ENCODE peak calls at places on chromosomes 2 and 18, in ten cellular contexts. V is adrenal gland, U is K562, T is IMR-90, G is heart left ventricle, Y is neural progenitor cell, J is cardiac muscle cell, R is PC-3, K is tibial artery, M is pancreas. P is an unnamed sample. For H3K27me3 and H3K9me3, the result is how much of the 10 kb centered on the place peaks cover.

GRCh38 chr2:72921088-72921851 is 4.0 kb downstream of the EMX1 start:
- DNase-seq in K (no peak), M (no peak), Y (no peak), U (no peak), V (no peak), T (no peak), G (no peak), J (no peak), R (no peak), P (no peak)

GRCh38 chr18:34807106-34807796 is 97.2 kb downstream of the DTNA start:
- DNase-seq in Y (peak), V (no peak), K (no peak), T (no peak), M (no peak), J (no peak), G (no peak), U (no peak), R (peak), P (no peak)

GRCh38 chr2:37583402-37583801 is 88.0 kb downstream of the CDC42EP3 start:
- DNase-seq in G (no peak), U (no peak), V (no peak), T (no peak), J (no peak), K (no peak), R (no peak), M (no peak), Y (no peak), P (no peak)

GRCh38 chr2:98282109-98282508 is 64.1 kb upstream of the CNGA3 start:
- DNase-seq in G (no peak), R (peak), V (no peak), Y (no peak), J (no peak), T (no peak), U (no peak), K (no peak), M (no peak), P (no peak)

GRCh38 chr18:78073275-78073674 is 823.6 kb downstream of the GALR1 start:
- DNase-seq in J (no peak), Y (peak), R (peak), K (no peak), M (no peak), V (no peak), U (no peak), T (no peak), G (no peak), P (no peak)

GRCh38 chr2:34991508-34992274 is 1363.9 kb upstream of the CRIM1 start:
- DNase-seq in M (no peak), U (no peak), V (no peak), T (no peak), G (no peak), J (no peak), R (no peak), K (no peak), Y (no peak), P (no peak)

GRCh38 chr2:106970471-106971261 is 84.7 kb upstream of the ST6GAL2 start:
- DNase-seq in G (no peak), T (peak), R (peak), U (no peak), Y (no peak), J (no peak), V (no peak), K (no peak), M (no peak), P (no peak)

GRCh38 chr2:158321264-158321663 is 135.3 kb downstream of the CCDC148 start:
- DNase-seq in V (no peak), Y (no peak), R (peak), M (no peak), G (no peak), U (peak), K (no peak), J (peak), T (peak), P (no peak)

GRCh38 chr2:50620783-50621182 is 411.1 kb downstream of the NRXN1 start:
- DNase-seq in V (no peak), U (no peak), R (no peak), G (no peak), T (no peak), Y (no peak), K (no peak), M (no peak), J (no peak), P (no peak)

DNA sequence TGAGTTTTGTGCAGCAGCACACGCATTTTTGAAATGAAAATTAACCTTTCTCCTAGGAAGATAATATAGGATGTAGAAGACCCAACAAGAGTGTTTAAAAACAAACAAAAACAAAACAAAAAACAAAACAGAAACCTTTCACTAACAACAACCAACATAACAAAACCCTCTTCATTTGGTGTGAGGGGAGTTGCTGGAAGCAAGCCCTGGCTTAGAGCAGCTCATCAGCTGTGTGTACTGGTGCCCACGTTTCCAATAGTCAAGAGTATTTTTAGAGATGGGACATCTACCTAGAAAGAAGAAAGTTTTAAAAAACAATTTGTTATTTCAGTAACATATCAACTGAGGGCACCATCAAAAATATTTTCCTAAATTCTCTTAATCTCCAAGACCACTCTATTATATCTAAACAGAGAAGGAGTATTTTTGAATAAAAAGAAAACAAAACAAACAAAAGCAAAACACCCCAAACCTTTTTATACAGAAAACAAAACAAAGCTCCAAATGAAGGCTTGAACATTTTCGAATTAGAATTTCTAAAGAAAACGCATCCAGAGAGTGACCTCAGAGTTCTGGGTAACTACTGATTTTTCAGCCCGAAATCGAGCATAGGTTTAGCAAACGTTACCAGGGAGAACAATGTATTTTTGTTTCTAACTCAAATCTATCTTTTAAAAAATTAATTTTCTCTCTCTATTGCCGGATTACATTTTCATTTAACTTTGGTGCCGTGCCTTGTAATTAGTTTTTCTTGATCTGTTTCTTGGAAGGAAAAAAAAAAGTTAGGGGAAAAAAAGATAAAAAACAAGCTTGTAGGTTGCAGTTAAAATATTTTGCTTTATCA is 134.6 kb downstream of the INSIG2 start:
- DNase-seq in R (no peak), J (no peak), U (no peak), T (no peak), M (no peak), V (no peak), K (no peak), G (no peak), Y (peak), P (no peak)
- H3K27me3 ChIP-seq in R (under half), J (under half), U (under half), T (under half), M (under half), V (half or more), K (half or more), G (half or more), Y (half or more), P (half or more)

GRCh38 chr18:72273025-72273424 is 271.1 kb downstream of the CBLN2 start:
- DNase-seq in U (no peak), G (no peak), Y (no peak), T (no peak), R (no peak), K (no peak), M (no peak), J (no peak), V (no peak), P (no peak)
- H3K9me3 ChIP-seq in U (under half), G (under half), Y (under half), T (under half), R (under half), K (under half), M (under half), J (under half), V (under half), P (under half)

GRCh38 chr2:178860551-178860950 is 53.3 kb upstream of the TTN start:
- DNase-seq in G (peak), T (no peak), Y (no peak), J (no peak), K (peak), V (peak), M (peak), R (no peak), U (no peak), P (no peak)
- TF ChIP-seq CTCF in G (peak), T (no peak), Y (no peak), J (peak), K (peak), V (peak), M (no peak), R (no peak), U (no peak), P (peak)

DNA sequence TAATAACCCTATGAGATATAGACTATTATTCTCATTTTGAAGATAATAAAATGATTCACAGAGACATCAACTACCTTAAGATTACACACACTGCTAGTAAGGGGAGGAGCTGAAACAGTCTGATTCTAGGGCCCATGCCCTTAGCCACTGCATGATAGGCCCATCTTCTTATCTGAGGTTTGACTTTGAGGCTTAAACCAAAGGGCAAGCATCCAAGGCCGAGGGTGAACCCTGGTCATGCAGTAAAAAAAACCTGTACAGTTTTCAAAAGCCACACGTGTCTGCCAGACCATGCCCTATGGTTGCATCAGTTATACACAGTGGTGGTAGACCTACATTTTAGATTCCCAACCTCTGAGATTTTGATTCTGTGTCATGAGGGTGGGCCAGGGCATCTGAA is 44.8 kb downstream of the POLE4 start:
- DNase-seq in K (no peak), T (no peak), Y (no peak), U (no peak), M (no peak), J (no peak), G (no peak), R (no peak), V (no peak), P (no peak)
- H3K27me3 ChIP-seq in K (under half), T (under half), Y (under half), U (under half), M (under half), J (under half), G (under half), R (under half), V (under half), P (under half)

DNA sequence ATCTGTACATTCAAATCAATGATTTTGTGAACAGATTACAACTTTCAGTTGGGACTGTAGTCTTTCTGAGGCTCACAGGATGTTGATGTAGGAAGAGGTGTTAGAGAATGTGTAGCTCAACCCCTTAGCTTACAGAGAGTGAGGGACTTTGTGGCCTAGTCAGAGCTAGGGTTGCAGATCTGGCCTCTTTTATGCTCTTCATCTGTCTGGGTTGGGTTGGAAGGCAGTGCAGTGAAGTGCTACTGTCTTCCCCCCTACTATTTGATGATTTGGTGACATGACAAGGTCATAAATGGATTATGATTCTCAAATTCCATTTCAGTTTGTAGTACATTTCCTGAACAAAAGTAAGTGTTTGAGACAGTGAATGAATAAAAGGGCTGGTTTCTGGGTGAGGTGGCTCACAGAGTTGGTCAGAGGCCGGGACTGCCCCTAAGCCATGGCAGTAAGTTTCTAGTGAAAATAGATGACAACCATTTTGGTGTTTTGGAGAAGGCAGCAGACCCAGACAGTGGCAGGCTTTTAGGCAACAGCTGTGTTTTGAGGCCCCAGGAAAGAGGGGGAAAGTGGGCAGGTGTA is 21.6 kb downstream of the MAP4K4 start:
- DNase-seq in T (peak), R (peak), K (no peak), U (no peak), Y (no peak), J (no peak), G (no peak), M (no peak), V (no peak), P (no peak)
- H3K9me3 ChIP-seq in T (under half), R (under half), K (under half), U (under half), Y (under half), J (under half), G (under half), M (under half), V (under half), P (under half)

GRCh38 chr2:222693837-222694236 is 22.4 kb downstream of the MOGAT1 start:
- DNase-seq in V (no peak), T (no peak), U (no peak), G (no peak), M (no peak), Y (no peak), R (peak), J (no peak), K (no peak), P (no peak)
- TF ChIP-seq CTCF in V (no peak), T (peak), U (no peak), G (no peak), M (no peak), Y (peak), R (peak), J (peak), K (no peak), P (peak)

DNA sequence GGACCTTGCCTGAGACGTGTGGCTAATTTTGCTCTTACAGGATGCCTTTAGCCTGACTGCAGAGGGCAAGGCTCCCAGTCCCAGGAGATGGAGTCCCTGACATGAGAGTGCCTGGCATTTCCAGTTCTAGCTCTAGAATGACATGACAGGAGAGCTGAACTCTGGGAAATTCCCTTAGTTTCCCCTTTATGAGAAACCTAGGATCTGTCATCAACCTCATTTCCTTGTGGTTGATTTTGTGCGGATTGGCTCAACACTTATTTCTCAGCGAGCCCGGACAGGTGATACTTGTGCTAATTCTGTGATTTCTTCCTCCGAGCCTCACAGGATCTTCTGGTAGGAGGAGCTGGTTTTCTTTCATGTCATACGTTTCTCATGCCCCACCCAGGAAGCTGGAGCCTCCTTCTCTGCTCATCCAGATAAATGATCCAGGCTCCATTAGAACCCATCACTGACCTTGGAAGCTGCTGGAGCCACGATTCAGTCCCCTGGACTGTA is at the start of gene IL36G:
- DNase-seq in Y (no peak), K (no peak), T (no peak), V (no peak), U (no peak), J (no peak), G (no peak), M (no peak), R (no peak), P (no peak)
- H3K27me3 ChIP-seq in Y (under half), K (under half), T (under half), V (under half), U (under half), J (under half), G (under half), M (under half), R (under half), P (half or more)

GRCh38 chr2:83238111-83238510 is 1221.0 kb downstream of the SUCLG1 start:
- DNase-seq in K (no peak), G (no peak), Y (no peak), R (no peak), U (no peak), V (no peak), T (no peak), M (no peak), J (no peak), P (no peak)
- H3K9me3 ChIP-seq in K (under half), G (under half), Y (under half), R (under half), U (under half), V (under half), T (under half), M (under half), J (under half), P (under half)

GRCh38 chr18:10516078-10516477 is 9.7 kb upstream of the NAPG start:
- DNase-seq in V (no peak), K (no peak), M (no peak), G (no peak), T (no peak), Y (no peak), J (no peak), U (no peak), R (no peak), P (no peak)

GRCh38 chr18:10519366-10519765 is 6.5 kb upstream of the NAPG start:
- DNase-seq in M (no peak), J (no peak), T (peak), Y (no peak), G (no peak), K (no peak), V (no peak), R (no peak), U (no peak), P (no peak)

GRCh38 chr18:10519999-10520935 is 5.6 kb upstream of the NAPG start:
- DNase-seq in M (peak), V (peak), U (peak), Y (peak), K (peak), J (peak), R (peak), T (peak), G (peak), P (peak)

GRCh38 chr18:10515456-10515855 is 10.4 kb upstream of the NAPG start:
- DNase-seq in T (no peak), J (no peak), U (no peak), R (no peak), G (no peak), Y (no peak), M (no peak), V (no peak), K (no peak), P (no peak)

DNA sequence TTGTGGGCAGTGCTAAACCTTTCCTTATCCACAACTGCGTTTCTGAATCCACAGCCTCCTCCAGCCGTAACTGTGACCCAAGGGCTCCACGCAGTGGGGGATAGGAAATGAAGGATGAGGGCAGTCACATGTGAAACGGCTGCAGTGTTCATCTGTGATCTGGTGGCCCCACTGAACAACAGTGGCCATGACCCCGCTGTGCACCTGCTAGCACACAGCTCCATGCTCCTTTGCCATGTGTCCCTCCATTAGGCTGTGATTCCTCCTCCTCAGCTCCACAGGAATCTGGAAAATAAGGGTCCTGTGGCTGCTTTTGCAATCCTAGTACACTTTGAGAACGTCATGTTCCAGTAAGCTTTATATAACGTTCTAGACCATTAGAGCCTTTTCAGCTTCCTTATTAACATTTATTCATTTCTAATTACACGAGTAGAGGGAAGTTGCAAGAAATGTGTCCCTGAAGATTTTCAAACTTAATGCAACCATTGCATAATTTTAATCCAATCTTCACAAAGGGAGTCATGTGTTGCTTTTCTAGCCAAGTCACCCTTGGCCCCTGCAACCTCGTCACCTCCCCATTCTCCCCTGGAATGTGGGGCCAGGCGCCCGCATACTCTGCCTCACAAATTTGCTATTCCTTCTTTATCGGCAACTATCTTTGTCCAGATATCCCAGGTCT is 7.1 kb upstream of the NAPG start:
- DNase-seq in U (peak), M (no peak), J (peak), V (peak), G (peak), T (peak), K (peak), Y (peak), R (no peak), P (peak)
- TF ChIP-seq CTCF in U (peak), M (no peak), J (peak), V (no peak), G (peak), T (peak), K (peak), Y (peak), R (no peak), P (peak)

GRCh38 chr18:64019922-64020756 is 50.3 kb downstream of the SERPINB8 start:
- DNase-seq in M (no peak), T (no peak), J (no peak), R (no peak), Y (no peak), K (no peak), V (no peak), U (no peak), G (no peak), P (no peak)
- H3K27me3 ChIP-seq in M (under half), T (under half), J (under half), R (under half), Y (under half), K (under half), V (under half), U (under half), G (under half), P (under half)